ENCODE peak calls at places on chromosome 12, in five cellular contexts. One of them, this sample, is unnamed.

GRCh38 chr12:125220404-125221273 is 155.4 kb downstream of the AACS start:
- DNase-seq in left ventricle myocardium inferior: no peak
- DNase-seq in right atrium auricular region: no peak
- DNase-seq in uterus: no peak
- DNase-seq in mammary epithelial cell: peak; percentile 2
- DNase-seq in this sample: no peak

GRCh38 chr12:86543716-86544115 is 287.5 kb upstream of the MGAT4C start:
- DNase-seq in mammary epithelial cell: no peak
- DNase-seq in left ventricle myocardium inferior: no peak
- DNase-seq in right atrium auricular region: no peak
- DNase-seq in uterus: no peak
- DNase-seq in this sample: no peak

GRCh38 chr12:54025507-54026393 is 2.5 kb upstream of the HOXC6 start:
- DNase-seq in right atrium auricular region: no peak
- DNase-seq in left ventricle myocardium inferior: no peak
- DNase-seq in uterus: no peak
- DNase-seq in mammary epithelial cell: no peak
- DNase-seq in this sample: no peak

GRCh38 chr12:19139795-19140194 is 10.3 kb downstream of the PLEKHA5 start:
- DNase-seq in mammary epithelial cell: no peak
- DNase-seq in right atrium auricular region: no peak
- DNase-seq in uterus: no peak
- DNase-seq in left ventricle myocardium inferior: no peak
- DNase-seq in this sample: no peak

GRCh38 chr12:132182711-132183365 is 38.6 kb downstream of the NOC4L start:
- DNase-seq in mammary epithelial cell: no peak
- DNase-seq in uterus: no peak
- DNase-seq in right atrium auricular region: no peak
- DNase-seq in left ventricle myocardium inferior: no peak
- DNase-seq in this sample: no peak

GRCh38 chr12:92145481-92145730 is 240 bp downstream of the BTG1 start:
- DNase-seq in right atrium auricular region: no peak
- DNase-seq in left ventricle myocardium inferior: no peak
- DNase-seq in uterus: peak; percentile 43
- DNase-seq in mammary epithelial cell: no peak
- DNase-seq in this sample: no peak

GRCh38 chr12:2613674-2614073 is 181.1 kb upstream of the FKBP4 start:
- DNase-seq in uterus: peak; percentile 64
- DNase-seq in mammary epithelial cell: peak; percentile 94
- DNase-seq in left ventricle myocardium inferior: no peak
- DNase-seq in right atrium auricular region: peak; percentile 63
- DNase-seq in this sample: no peak

GRCh38 chr12:114355389-114356088 is 50.4 kb downstream of the TBX5 start:
- DNase-seq in right atrium auricular region: no peak
- DNase-seq in left ventricle myocardium inferior: peak; percentile 46
- DNase-seq in mammary epithelial cell: no peak
- DNase-seq in uterus: no peak
- DNase-seq in this sample: no peak

GRCh38 chr12:57240069-57240921 is 10.7 kb downstream of the STAC3 start:
- DNase-seq in left ventricle myocardium inferior: peak; percentile 49
- DNase-seq in uterus: no peak
- DNase-seq in mammary epithelial cell: peak; percentile 53
- DNase-seq in right atrium auricular region: no peak
- DNase-seq in this sample: peak; percentile 76

GRCh38 chr12:52162971-52163370 is 28.8 kb downstream of the KRT80 start:
- DNase-seq in uterus: no peak
- DNase-seq in right atrium auricular region: no peak
- DNase-seq in mammary epithelial cell: no peak
- DNase-seq in left ventricle myocardium inferior: no peak
- DNase-seq in this sample: no peak

GRCh38 chr12:54356951-54357356 is 7.3 kb downstream of the GPR84 start:
- DNase-seq in uterus: no peak
- DNase-seq in right atrium auricular region: no peak
- DNase-seq in mammary epithelial cell: no peak
- DNase-seq in left ventricle myocardium inferior: no peak
- DNase-seq in this sample: no peak

GRCh38 chr12:64412458-64412857 is 8.3 kb downstream of the XPOT start:
- DNase-seq in uterus: no peak
- DNase-seq in mammary epithelial cell: no peak
- DNase-seq in left ventricle myocardium inferior: no peak
- DNase-seq in right atrium auricular region: no peak
- DNase-seq in this sample: no peak

GRCh38 chr12:64080319-64081008 is 141.6 kb downstream of the KICS2 start:
- DNase-seq in left ventricle myocardium inferior: no peak
- DNase-seq in right atrium auricular region: no peak
- DNase-seq in mammary epithelial cell: peak; percentile 60
- DNase-seq in uterus: no peak
- DNase-seq in this sample: no peak

GRCh38 chr12:54162741-54163140 is 26.0 kb downstream of the SMUG1 start:
- DNase-seq in mammary epithelial cell: no peak
- DNase-seq in uterus: no peak
- DNase-seq in left ventricle myocardium inferior: no peak
- DNase-seq in right atrium auricular region: no peak
- DNase-seq in this sample: no peak

GRCh38 chr12:112963227-112963861 is 15.0 kb upstream of the OAS2 start:
- DNase-seq in uterus: no peak
- DNase-seq in right atrium auricular region: no peak
- DNase-seq in mammary epithelial cell: no peak
- DNase-seq in left ventricle myocardium inferior: no peak
- DNase-seq in this sample: no peak

GRCh38 chr12:47881826-47882427 is 22.9 kb downstream of the VDR start:
- DNase-seq in mammary epithelial cell: peak; percentile 94
- DNase-seq in left ventricle myocardium inferior: no peak
- DNase-seq in uterus: peak; percentile 41
- DNase-seq in right atrium auricular region: peak; percentile 67
- DNase-seq in this sample: no peak

GRCh38 chr12:11653215-11653753 is 3.8 kb downstream of the ETV6 start:
- DNase-seq in mammary epithelial cell: peak; percentile 23
- DNase-seq in right atrium auricular region: no peak
- DNase-seq in uterus: no peak
- DNase-seq in left ventricle myocardium inferior: no peak
- DNase-seq in this sample: no peak

GRCh38 chr12:106585237-106585834 is 2.5 kb downstream of the RFX4 start:
- DNase-seq in right atrium auricular region: no peak
- DNase-seq in left ventricle myocardium inferior: no peak
- DNase-seq in mammary epithelial cell: no peak
- DNase-seq in uterus: no peak
- DNase-seq in this sample: no peak

DNA sequence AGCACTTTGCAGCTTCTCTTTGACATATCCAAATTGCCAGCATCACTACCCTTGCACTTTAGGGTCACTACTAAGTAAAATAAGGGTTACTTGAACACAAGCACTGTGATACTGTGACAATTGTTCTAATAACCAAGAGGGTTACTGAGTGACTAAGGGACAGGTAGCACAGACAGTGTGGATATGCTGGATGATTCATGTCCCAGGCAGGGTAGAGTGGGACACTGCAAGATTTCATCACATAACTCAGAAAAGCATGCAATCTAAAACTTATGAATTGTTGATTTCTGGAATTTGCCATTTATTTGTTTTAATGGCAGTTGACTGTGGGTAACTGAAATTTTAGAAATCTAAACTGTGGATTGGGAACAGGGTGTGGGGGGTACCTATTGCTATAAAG is 218.8 kb downstream of the KITLG start:
- DNase-seq in right atrium auricular region: no peak
- DNase-seq in uterus: no peak
- DNase-seq in mammary epithelial cell: peak; percentile 40
- DNase-seq in left ventricle myocardium inferior: no peak
- DNase-seq in this sample: no peak
- H3K4me1 ChIP-seq in right atrium auricular region: no peaks in the 10 kb centered on the region
- H3K4me1 ChIP-seq in uterus: no peaks in the 10 kb centered on the region
- H3K4me1 ChIP-seq in mammary epithelial cell: peaks cover 7% of the 10 kb centered on the region
- H3K4me1 ChIP-seq in left ventricle myocardium inferior: no peaks in the 10 kb centered on the region
- H3K4me1 ChIP-seq in this sample: peaks cover 3% of the 10 kb centered on the region

DNA sequence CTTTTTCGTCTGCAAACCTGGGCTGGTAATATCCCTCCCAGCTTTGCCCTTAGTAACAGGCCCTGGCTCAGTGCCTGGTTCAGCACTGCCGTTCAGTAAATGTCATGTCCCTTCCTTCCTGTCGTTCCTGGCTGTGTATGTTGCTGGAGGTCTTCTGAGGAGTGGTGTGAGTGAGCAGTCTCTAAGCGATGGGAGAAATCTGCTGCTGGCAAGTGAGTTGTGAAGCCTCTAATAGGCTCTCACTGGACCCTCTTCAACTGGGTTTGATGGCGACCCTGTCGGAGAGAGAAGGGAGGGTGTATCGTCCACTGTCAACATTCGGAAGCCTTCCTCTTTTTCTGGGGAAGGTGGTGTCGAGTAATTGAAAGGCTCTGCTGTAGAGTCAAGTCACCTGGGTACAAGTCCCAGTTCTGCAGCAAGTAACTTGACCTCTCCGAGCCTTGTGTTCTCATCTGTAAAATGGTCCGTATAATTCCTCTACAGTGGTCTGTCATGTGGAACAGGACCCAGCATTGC is 62.8 kb downstream of the HRK start:
- DNase-seq in mammary epithelial cell: no peak
- DNase-seq in right atrium auricular region: peak; percentile 73
- DNase-seq in left ventricle myocardium inferior: peak; percentile 37
- DNase-seq in uterus: peak; percentile 35
- DNase-seq in this sample: no peak
- H3K27ac ChIP-seq in mammary epithelial cell: no peak overlapping the region
- H3K27ac ChIP-seq in right atrium auricular region: peak overlapping the region; percentile 92
- H3K27ac ChIP-seq in left ventricle myocardium inferior: peak overlapping the region; percentile 98
- H3K27ac ChIP-seq in uterus: peak overlapping the region; percentile 97
- H3K27ac ChIP-seq in this sample: peak overlapping the region; percentile 94

GRCh38 chr12:14854586-14855163 is 11.3 kb upstream of the ART4 start:
- DNase-seq in mammary epithelial cell: no peak
- DNase-seq in left ventricle myocardium inferior: no peak
- DNase-seq in uterus: no peak
- DNase-seq in right atrium auricular region: no peak
- DNase-seq in this sample: no peak
- TF ChIP-seq CTCF in mammary epithelial cell: no peak
- TF ChIP-seq CTCF in left ventricle myocardium inferior: no peak
- TF ChIP-seq CTCF in uterus: no peak
- TF ChIP-seq CTCF in right atrium auricular region: no peak
- TF ChIP-seq CTCF in this sample: no peak

DNA sequence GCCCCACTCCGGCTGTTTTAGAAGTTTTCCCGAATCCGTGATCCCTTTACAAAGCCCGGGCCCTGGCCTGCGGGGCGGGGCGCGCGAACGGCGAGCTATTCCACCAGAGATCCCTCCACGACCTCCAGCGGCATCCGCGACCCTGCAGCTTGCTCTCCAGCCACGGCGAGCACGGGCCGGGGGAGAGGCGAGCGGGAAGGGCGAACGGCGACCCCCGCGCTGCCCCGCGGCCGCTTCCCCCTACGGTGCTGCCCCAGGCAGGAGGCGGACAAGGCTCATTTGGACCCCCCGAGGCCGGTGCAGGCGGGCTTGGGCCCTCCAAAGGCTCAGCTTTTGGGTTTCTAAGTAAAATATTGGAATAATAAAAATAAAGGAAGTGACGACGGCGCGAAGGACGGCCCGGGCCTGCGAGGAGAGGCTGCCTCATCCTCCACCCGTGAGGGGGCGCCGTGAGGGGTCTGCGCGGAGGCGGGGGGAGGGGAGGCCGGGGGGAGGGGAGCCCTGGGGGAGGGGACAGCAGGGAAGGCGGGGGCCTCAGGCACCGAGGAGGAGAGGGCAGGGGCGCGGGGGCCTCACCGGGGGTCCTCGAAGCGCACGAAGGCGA is 600 bp downstream of the SRSF9 start:
- DNase-seq in right atrium auricular region: no peak
- DNase-seq in left ventricle myocardium inferior: peak; percentile 39
- DNase-seq in uterus: peak; percentile 26
- DNase-seq in mammary epithelial cell: no peak
- DNase-seq in this sample: peak; percentile 74
- H3K4me1 ChIP-seq in right atrium auricular region: peaks cover 35% of the 10 kb centered on the region
- H3K4me1 ChIP-seq in left ventricle myocardium inferior: peaks cover 62% of the 10 kb centered on the region
- H3K4me1 ChIP-seq in uterus: peaks cover 22% of the 10 kb centered on the region
- H3K4me1 ChIP-seq in mammary epithelial cell: peaks cover 10% of the 10 kb centered on the region
- H3K4me1 ChIP-seq in this sample: peaks cover 26% of the 10 kb centered on the region

DNA sequence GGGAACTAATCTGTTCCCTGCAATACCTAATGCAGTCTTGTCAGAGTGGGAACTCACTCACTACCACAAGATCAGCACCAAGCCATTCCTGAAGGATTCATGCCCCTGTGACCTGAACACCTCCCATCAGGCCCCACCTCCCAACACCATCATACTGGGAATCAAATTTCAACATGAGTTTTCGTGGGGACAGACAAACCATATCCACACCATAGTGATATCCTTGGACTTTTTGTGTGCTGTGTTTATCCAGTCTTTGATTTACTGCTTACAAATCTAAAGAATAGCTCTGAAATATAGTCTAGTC is 243.5 kb downstream of the FBXL14 start:
- DNase-seq in mammary epithelial cell: peak; percentile 14
- DNase-seq in left ventricle myocardium inferior: no peak
- DNase-seq in right atrium auricular region: no peak
- DNase-seq in uterus: no peak
- DNase-seq in this sample: no peak
- H3K27ac ChIP-seq in mammary epithelial cell: peak overlapping the region; percentile 66
- H3K27ac ChIP-seq in left ventricle myocardium inferior: peak overlapping the region; percentile 24
- H3K27ac ChIP-seq in right atrium auricular region: no peak overlapping the region
- H3K27ac ChIP-seq in uterus: no peak overlapping the region
- H3K27ac ChIP-seq in this sample: no peak overlapping the region